ENCODE peak calls at places on chromosomes 16 and 17, in four cellular contexts. One of them, this sample, is unnamed.

GRCh38 chr17:31787857-31788570 is 71.0 kb downstream of the COPRS start:
- DNase-seq in type B pancreatic cell: no peak
- DNase-seq in GM13976: peak
- DNase-seq in left ventricle myocardium inferior: no peak
- DNase-seq in this sample: no peak

GRCh38 chr16:4500283-4500682 is 24.1 kb downstream of the HMOX2 start:
- DNase-seq in GM13976: no peak
- DNase-seq in type B pancreatic cell: no peak
- DNase-seq in left ventricle myocardium inferior: no peak
- DNase-seq in this sample: no peak

GRCh38 chr16:83989300-83989699 is 21.3 kb downstream of the NECAB2 start:
- DNase-seq in left ventricle myocardium inferior: no peak
- DNase-seq in type B pancreatic cell: no peak
- DNase-seq in GM13976: no peak
- DNase-seq in this sample: no peak

GRCh38 chr17:9162275-9162985 is 141.1 kb downstream of the NTN1 start:
- DNase-seq in GM13976: no peak
- DNase-seq in type B pancreatic cell: no peak
- DNase-seq in left ventricle myocardium inferior: no peak
- DNase-seq in this sample: no peak

GRCh38 chr17:82333279-82334171 is at the start of gene SECTM1:
- DNase-seq in type B pancreatic cell: no peak
- DNase-seq in GM13976: no peak
- DNase-seq in left ventricle myocardium inferior: peak
- DNase-seq in this sample: no peak

GRCh38 chr17:44358066-44358465 is 5.6 kb downstream of the FAM171A2 start:
- DNase-seq in GM13976: no peak
- DNase-seq in left ventricle myocardium inferior: no peak
- DNase-seq in type B pancreatic cell: no peak
- DNase-seq in this sample: no peak

GRCh38 chr17:7220593-7221280 is 999 bp downstream of the ACADVL start:
- DNase-seq in GM13976: peak
- DNase-seq in left ventricle myocardium inferior: no peak
- DNase-seq in type B pancreatic cell: no peak
- DNase-seq in this sample: peak

GRCh38 chr17:81398855-81399451 is 3.7 kb downstream of the BAHCC1 start:
- DNase-seq in type B pancreatic cell: no peak
- DNase-seq in GM13976: no peak
- DNase-seq in left ventricle myocardium inferior: no peak
- DNase-seq in this sample: no peak

GRCh38 chr16:81971853-81972252 is 39.4 kb downstream of the SDR42E1 start:
- DNase-seq in left ventricle myocardium inferior: no peak
- DNase-seq in type B pancreatic cell: no peak
- DNase-seq in GM13976: no peak
- DNase-seq in this sample: no peak

GRCh38 chr17:61354895-61355294 is 44.7 kb upstream of the TBX2 start:
- DNase-seq in type B pancreatic cell: no peak
- DNase-seq in GM13976: no peak
- DNase-seq in left ventricle myocardium inferior: no peak
- DNase-seq in this sample: no peak

GRCh38 chr16:892536-893255 is 78.1 kb downstream of the LMF1 start:
- DNase-seq in type B pancreatic cell: no peak
- DNase-seq in left ventricle myocardium inferior: no peak
- DNase-seq in GM13976: no peak
- DNase-seq in this sample: no peak

GRCh38 chr17:7363311-7363710 is 8.4 kb downstream of the TMEM95 start:
- DNase-seq in left ventricle myocardium inferior: no peak
- DNase-seq in type B pancreatic cell: no peak
- DNase-seq in GM13976: no peak
- DNase-seq in this sample: no peak

GRCh38 chr16:83441523-83441922 is 366.3 kb upstream of the HSBP1 start:
- DNase-seq in type B pancreatic cell: no peak
- DNase-seq in GM13976: no peak
- DNase-seq in left ventricle myocardium inferior: no peak
- DNase-seq in this sample: no peak

GRCh38 chr16:47018223-47018891 is 44.9 kb upstream of the DNAJA2 start:
- DNase-seq in GM13976: peak
- DNase-seq in left ventricle myocardium inferior: no peak
- DNase-seq in type B pancreatic cell: no peak
- DNase-seq in this sample: peak

GRCh38 chr17:35749560-35750412 is 3.3 kb downstream of the GAS2L2 start:
- DNase-seq in GM13976: no peak
- DNase-seq in type B pancreatic cell: no peak
- DNase-seq in left ventricle myocardium inferior: no peak
- DNase-seq in this sample: no peak

GRCh38 chr16:15055141-15056053 is 477 bp downstream of the NTAN1 start:
- DNase-seq in GM13976: no peak
- DNase-seq in type B pancreatic cell: no peak
- DNase-seq in left ventricle myocardium inferior: no peak
- DNase-seq in this sample: peak

GRCh38 chr17:82902972-82903874 is 63.4 kb upstream of the ZNF750 start:
- DNase-seq in GM13976: no peak
- DNase-seq in type B pancreatic cell: no peak
- DNase-seq in left ventricle myocardium inferior: no peak
- DNase-seq in this sample: no peak

GRCh38 chr16:85422374-85423185 is 190.5 kb upstream of the GSE1 start:
- DNase-seq in GM13976: no peak
- DNase-seq in left ventricle myocardium inferior: peak
- DNase-seq in type B pancreatic cell: no peak
- DNase-seq in this sample: no peak

GRCh38 chr17:69669441-69670178 is 255.1 kb downstream of the MAP2K6 start:
- DNase-seq in GM13976: no peak
- DNase-seq in left ventricle myocardium inferior: no peak
- DNase-seq in type B pancreatic cell: no peak
- DNase-seq in this sample: no peak

GRCh38 chr16:31472559-31473203 is 729 bp downstream of the TGFB1I1 start:
- DNase-seq in type B pancreatic cell: no peak
- DNase-seq in left ventricle myocardium inferior: peak
- DNase-seq in GM13976: peak
- DNase-seq in this sample: peak

GRCh38 chr17:64339516-64340475 is 50.9 kb downstream of the PECAM1 start:
- DNase-seq in GM13976: no peak
- DNase-seq in type B pancreatic cell: no peak
- DNase-seq in left ventricle myocardium inferior: no peak
- DNase-seq in this sample: no peak

GRCh38 chr17:58911741-58912343 is 156.2 kb downstream of the PPM1E start:
- DNase-seq in type B pancreatic cell: no peak
- DNase-seq in left ventricle myocardium inferior: no peak
- DNase-seq in GM13976: no peak
- DNase-seq in this sample: no peak

GRCh38 chr16:9489823-9490467 is 398.5 kb downstream of the HAPSTR1 start:
- DNase-seq in GM13976: no peak
- DNase-seq in left ventricle myocardium inferior: peak
- DNase-seq in type B pancreatic cell: no peak
- DNase-seq in this sample: no peak

GRCh38 chr17:55451203-55451641 is 29.6 kb upstream of the MMD start:
- DNase-seq in GM13976: no peak
- DNase-seq in type B pancreatic cell: no peak
- DNase-seq in left ventricle myocardium inferior: no peak
- DNase-seq in this sample: no peak

GRCh38 chr17:49850772-49851386 is 3.0 kb upstream of the TAC4 start:
- DNase-seq in type B pancreatic cell: no peak
- DNase-seq in GM13976: no peak
- DNase-seq in left ventricle myocardium inferior: no peak
- DNase-seq in this sample: no peak

GRCh38 chr17:16406742-16407674 is 8.4 kb upstream of the TRPV2 start:
- DNase-seq in type B pancreatic cell: no peak
- DNase-seq in GM13976: peak
- DNase-seq in left ventricle myocardium inferior: peak
- DNase-seq in this sample: peak

GRCh38 chr17:35162755-35163154 is 15.1 kb downstream of the UNC45B start:
- DNase-seq in type B pancreatic cell: no peak
- DNase-seq in GM13976: no peak
- DNase-seq in left ventricle myocardium inferior: no peak
- DNase-seq in this sample: no peak

GRCh38 chr16:1443980-1444729 is at the start of gene CCDC154:
- DNase-seq in GM13976: no peak
- DNase-seq in left ventricle myocardium inferior: no peak
- DNase-seq in type B pancreatic cell: no peak
- DNase-seq in this sample: no peak

GRCh38 chr16:81238296-81239011 is at the start of gene BCO1:
- DNase-seq in type B pancreatic cell: no peak
- DNase-seq in GM13976: no peak
- DNase-seq in left ventricle myocardium inferior: no peak
- DNase-seq in this sample: no peak

GRCh38 chr16:10616395-10616743 is 36.0 kb upstream of the EMP2 start:
- DNase-seq in GM13976: no peak
- DNase-seq in left ventricle myocardium inferior: no peak
- DNase-seq in type B pancreatic cell: no peak
- DNase-seq in this sample: no peak

GRCh38 chr16:10617662-10618420 is 37.4 kb upstream of the EMP2 start:
- DNase-seq in GM13976: no peak
- DNase-seq in left ventricle myocardium inferior: no peak
- DNase-seq in type B pancreatic cell: no peak
- DNase-seq in this sample: no peak

GRCh38 chr16:10614685-10615084 is 34.3 kb upstream of the EMP2 start:
- DNase-seq in GM13976: no peak
- DNase-seq in left ventricle myocardium inferior: no peak
- DNase-seq in type B pancreatic cell: no peak
- DNase-seq in this sample: no peak

GRCh38 chr16:10618710-10619209 is 38.4 kb upstream of the EMP2 start:
- DNase-seq in GM13976: no peak
- DNase-seq in type B pancreatic cell: no peak
- DNase-seq in left ventricle myocardium inferior: no peak
- DNase-seq in this sample: no peak

GRCh38 chr16:10616744-10617640 is 36.6 kb upstream of the EMP2 start:
- DNase-seq in left ventricle myocardium inferior: peak
- DNase-seq in GM13976: no peak
- DNase-seq in type B pancreatic cell: no peak
- DNase-seq in this sample: no peak
- TF ChIP-seq CTCF in left ventricle myocardium inferior: peak
- TF ChIP-seq CTCF in GM13976: no peak
- TF ChIP-seq CTCF in type B pancreatic cell: no peak
- TF ChIP-seq CTCF in this sample: no peak

GRCh38 chr16:78505544-78506371 is 406.3 kb downstream of the WWOX start:
- DNase-seq in GM13976: no peak
- DNase-seq in left ventricle myocardium inferior: peak
- DNase-seq in type B pancreatic cell: no peak
- DNase-seq in this sample: no peak
- TF ChIP-seq CTCF in GM13976: no peak
- TF ChIP-seq CTCF in left ventricle myocardium inferior: peak
- TF ChIP-seq CTCF in type B pancreatic cell: peak
- TF ChIP-seq CTCF in this sample: no peak

DNA sequence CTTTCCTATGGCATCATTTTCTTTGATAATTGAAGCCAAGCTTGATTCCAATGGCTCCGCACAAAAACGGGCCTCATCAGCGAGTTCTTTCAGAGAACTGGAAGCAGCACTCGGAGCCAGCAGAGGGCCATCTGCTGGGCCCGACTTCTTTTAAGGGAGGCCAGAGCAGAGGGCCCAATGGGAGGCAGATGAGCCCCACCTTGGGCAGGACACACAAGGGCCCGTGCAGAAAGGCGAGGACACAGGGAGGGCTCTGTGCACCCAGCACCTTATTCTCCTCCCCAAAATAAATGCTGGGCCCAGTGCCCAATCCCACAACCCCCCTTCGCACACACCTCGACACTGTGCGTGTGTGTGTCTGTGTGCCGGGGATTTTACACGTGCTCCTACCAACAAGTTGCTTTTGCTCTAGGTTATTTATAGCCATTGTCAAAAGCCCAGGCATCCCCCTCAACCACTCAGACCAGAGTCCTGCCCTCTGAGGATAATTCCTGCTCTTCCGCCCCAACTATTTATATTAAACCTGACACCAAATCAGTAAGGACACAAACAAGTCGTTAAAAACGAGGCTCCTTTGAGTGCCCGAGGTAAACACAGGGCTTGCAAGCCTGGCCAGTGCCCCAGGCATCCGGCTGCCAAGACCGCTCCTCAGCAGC is 6.8 kb downstream of the AXIN2 start:
- DNase-seq in type B pancreatic cell: no peak
- DNase-seq in left ventricle myocardium inferior: peak
- DNase-seq in GM13976: no peak
- DNase-seq in this sample: no peak
- TF ChIP-seq CTCF in type B pancreatic cell: peak
- TF ChIP-seq CTCF in left ventricle myocardium inferior: peak
- TF ChIP-seq CTCF in GM13976: no peak
- TF ChIP-seq CTCF in this sample: no peak

DNA sequence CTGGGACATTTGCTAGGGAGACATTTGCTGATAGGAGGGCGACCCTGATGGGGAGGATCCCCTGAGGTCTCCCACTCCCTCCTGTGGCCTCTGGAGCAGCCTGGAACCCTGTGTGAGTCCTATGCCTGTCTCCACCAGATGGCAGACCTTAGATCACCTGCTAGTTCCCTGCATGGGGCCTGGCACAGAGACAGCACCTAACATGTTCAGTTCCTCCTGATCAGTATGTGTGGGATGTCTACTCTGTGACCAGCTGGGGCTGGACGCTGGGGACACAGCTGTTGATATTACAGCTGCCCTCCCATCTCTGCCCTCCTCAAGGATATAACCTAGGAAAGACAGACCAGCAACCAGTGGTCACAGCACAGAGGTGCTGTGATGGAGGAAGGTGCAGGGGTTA is 1.1 kb upstream of the ADCY7 start:
- DNase-seq in GM13976: no peak
- DNase-seq in left ventricle myocardium inferior: no peak
- DNase-seq in type B pancreatic cell: no peak
- DNase-seq in this sample: no peak
- TF ChIP-seq CTCF in GM13976: peak
- TF ChIP-seq CTCF in left ventricle myocardium inferior: peak
- TF ChIP-seq CTCF in type B pancreatic cell: no peak
- TF ChIP-seq CTCF in this sample: peak

GRCh38 chr16:24289301-24289700 is 33.2 kb downstream of the CACNG3 start:
- DNase-seq in GM13976: no peak
- DNase-seq in left ventricle myocardium inferior: no peak
- DNase-seq in type B pancreatic cell: no peak
- DNase-seq in this sample: no peak
- TF ChIP-seq CTCF in GM13976: no peak
- TF ChIP-seq CTCF in left ventricle myocardium inferior: no peak
- TF ChIP-seq CTCF in type B pancreatic cell: no peak
- TF ChIP-seq CTCF in this sample: no peak

GRCh38 chr17:57138956-57139576 is 54.0 kb downstream of the AKAP1 start:
- DNase-seq in type B pancreatic cell: no peak
- DNase-seq in GM13976: no peak
- DNase-seq in left ventricle myocardium inferior: no peak
- DNase-seq in this sample: no peak
- TF ChIP-seq CTCF in type B pancreatic cell: no peak
- TF ChIP-seq CTCF in GM13976: no peak
- TF ChIP-seq CTCF in left ventricle myocardium inferior: no peak
- TF ChIP-seq CTCF in this sample: no peak

DNA sequence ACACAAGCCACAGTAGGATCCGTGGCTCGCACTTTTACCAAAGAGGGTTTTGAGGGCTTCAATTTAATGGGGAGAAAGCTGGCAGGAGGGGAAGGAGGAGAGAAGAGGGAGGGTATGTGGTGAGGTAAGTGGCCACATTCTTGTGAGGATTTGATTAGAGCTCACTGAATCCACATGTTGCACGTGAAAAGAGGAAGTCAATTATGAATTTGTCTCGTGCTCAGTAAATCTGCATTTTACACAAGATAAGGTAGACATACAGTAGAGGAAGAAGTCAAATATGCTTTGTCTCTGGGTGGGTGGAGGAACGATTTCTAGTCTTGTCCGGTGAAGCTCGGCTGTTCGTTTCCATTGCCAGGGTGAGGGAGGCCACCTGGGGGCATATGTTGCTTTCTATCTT is 862 bp downstream of the ZNF232 start:
- DNase-seq in GM13976: no peak
- DNase-seq in left ventricle myocardium inferior: no peak
- DNase-seq in type B pancreatic cell: no peak
- DNase-seq in this sample: no peak
- TF ChIP-seq CTCF in GM13976: no peak
- TF ChIP-seq CTCF in left ventricle myocardium inferior: no peak
- TF ChIP-seq CTCF in type B pancreatic cell: no peak
- TF ChIP-seq CTCF in this sample: no peak